ENCODE peak calls at places on chromosomes 4 and X, in ten cellular contexts. B, Y, X, I, Z, D, L, Q, H and O are unnamed samples.

GRCh38 chr4:24236532-24236931 is 346.7 kb upstream of the PPARGC1A start:
- DNase-seq in Z (peak; percentile 34), I (no peak), D (no peak), Y (no peak), B (no peak), L (no peak), H (no peak), Q (no peak), X (no peak), O (no peak)

GRCh38 chr4:104906274-104906673 is 240.4 kb upstream of the TET2 start:
- DNase-seq in D (no peak), B (no peak), I (no peak), L (no peak), Y (no peak), H (no peak), Z (no peak), X (no peak), Q (no peak), O (no peak)

GRCh38 chrX:83508006-83508405 is at the start of gene POU3F4:
- DNase-seq in I (no peak), D (peak; percentile 23), Q (no peak), Y (no peak), L (no peak), H (no peak), B (no peak), Z (no peak), X (no peak), O (no peak)

GRCh38 chrX:130027569-130027968 is 45.1 kb downstream of the BCORL1 start:
- DNase-seq in Z (no peak), B (no peak), H (no peak), Q (no peak), X (no peak), D (no peak), L (no peak), I (no peak), Y (no peak), O (no peak)

GRCh38 chrX:24334473-24334872 is 20.6 kb upstream of the SUPT20HL2 start:
- DNase-seq in Z (peak; percentile 6), Q (no peak), I (no peak), B (peak; percentile 23), X (no peak), Y (no peak), H (no peak), L (no peak), D (no peak), O (no peak)

GRCh38 chrX:13750204-13750603 is 15.7 kb downstream of the OFD1 start:
- DNase-seq in Z (peak; percentile 48), X (no peak), I (no peak), B (peak; percentile 60), Q (no peak), L (no peak), Y (peak; percentile 78), D (peak; percentile 24), H (peak; percentile 20), O (peak; percentile 51)

GRCh38 chr4:17218801-17219200 is 293.1 kb downstream of the QDPR start:
- DNase-seq in L (no peak), H (no peak), Z (no peak), Q (no peak), B (no peak), X (no peak), I (no peak), D (no peak), Y (no peak), O (no peak)

GRCh38 chr4:108301583-108302256 is 133.0 kb upstream of the LEF1 start:
- DNase-seq in Z (no peak), D (no peak), Y (no peak), L (no peak), B (no peak), I (no peak), H (no peak), X (no peak), Q (no peak), O (peak; percentile 44)

GRCh38 chr4:30854566-30854965 is 134.4 kb downstream of the PCDH7 start:
- DNase-seq in X (no peak), L (no peak), Q (no peak), D (no peak), Z (peak; percentile 27), I (no peak), H (no peak), Y (peak; percentile 27), B (no peak), O (no peak)

GRCh38 chrX:120304241-120304640 is 7.0 kb downstream of the TMEM255A start:
- DNase-seq in Z (no peak), B (no peak), X (no peak), D (no peak), Q (no peak), Y (no peak), L (no peak), H (no peak), I (no peak), O (no peak)

GRCh38 chr4:75547647-75548387 is 8.0 kb upstream of the ODAPH start:
- DNase-seq in I (peak; percentile 61), Y (no peak), B (no peak), Z (peak; percentile 24), X (no peak), H (no peak), Q (no peak), L (peak; percentile 16), D (peak; percentile 50), O (no peak)

GRCh38 chr4:152156448-152156847 is 379.4 kb downstream of the FBXW7 start:
- DNase-seq in X (no peak), H (peak; percentile 21), I (no peak), Q (no peak), Z (no peak), L (no peak), D (no peak), B (no peak), Y (no peak), O (no peak)

GRCh38 chr4:6649216-6649615 is 8.7 kb downstream of the MRFAP1 start:
- DNase-seq in Y (no peak), X (no peak), Z (no peak), B (no peak), I (no peak), L (no peak), Q (no peak), D (no peak), H (no peak), O (no peak)

GRCh38 chrX:103329991-103330390 is at the start of gene TCEAL7:
- DNase-seq in D (no peak), Z (peak; percentile 46), X (no peak), Y (no peak), H (peak; percentile 8), Q (no peak), I (peak; percentile 46), B (no peak), L (no peak), O (no peak)

GRCh38 chr4:133062851-133063250 is 86.2 kb upstream of the PCDH10 start:
- DNase-seq in Z (no peak), Y (no peak), Q (no peak), L (no peak), H (no peak), I (no peak), X (no peak), D (no peak), B (no peak), O (no peak)

GRCh38 chrX:136064661-136065043 is 79.4 kb downstream of the SLC9A6 start:
- DNase-seq in X (no peak), L (no peak), I (no peak), H (no peak), Y (no peak), Q (no peak), B (no peak), D (no peak), Z (peak; percentile 12), O (no peak)

GRCh38 chr4:189090174-189090814 is 850.4 kb upstream of the FRG1 start:
- DNase-seq in B (peak; percentile 15), Z (peak; percentile 45), X (no peak), I (no peak), D (no peak), H (no peak), L (no peak), Y (peak; percentile 25), Q (no peak), O (peak; percentile 20)

GRCh38 chr4:13546374-13546854 is 2.1 kb upstream of the NKX3-2 start:
- DNase-seq in Q (no peak), L (no peak), X (no peak), D (no peak), Z (no peak), I (no peak), Y (no peak), B (no peak), H (no peak), O (no peak)

GRCh38 chr4:23476514-23477090 is 413.2 kb downstream of the PPARGC1A start:
- DNase-seq in L (no peak), Z (no peak), Y (peak; percentile 28), D (peak; percentile 13), I (no peak), X (no peak), B (no peak), Q (no peak), H (peak; percentile 44), O (no peak)

GRCh38 chr4:170088686-170089085 is 1.1 kb downstream of the AADAT start:
- DNase-seq in Y (no peak), H (no peak), X (no peak), Q (no peak), I (no peak), L (no peak), D (no peak), Z (no peak), B (no peak), O (peak; percentile 20)
- H3K4me3 ChIP-seq in Y (peak overlapping the region; percentile 86), H (no peak overlapping the region), X (no peak overlapping the region), Q (no peak overlapping the region), I (no peak overlapping the region), L (no peak overlapping the region), D (no peak overlapping the region), Z (no peak overlapping the region), B (no peak overlapping the region), O (peak overlapping the region; percentile 44)

DNA sequence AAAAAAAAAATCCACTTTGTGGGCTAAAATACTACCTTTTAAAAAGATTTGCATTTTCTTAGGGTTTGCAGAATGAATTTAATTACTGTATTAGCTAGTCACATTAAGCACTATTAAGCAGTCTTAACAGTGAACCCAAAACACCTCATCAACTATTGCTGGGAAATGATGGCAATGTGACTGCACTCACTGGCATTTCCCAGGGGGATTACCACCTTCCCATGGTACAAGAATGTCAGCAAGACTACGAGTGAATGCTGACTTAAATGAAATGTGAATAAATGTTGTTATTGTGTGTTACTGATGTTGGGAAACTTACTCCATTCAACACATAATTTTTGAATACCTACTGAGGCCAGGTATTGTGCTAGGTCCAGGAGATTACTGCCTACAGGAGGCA is 10.0 kb upstream of the SLC9B2 start:
- DNase-seq in Z (no peak), I (no peak), X (no peak), D (no peak), Q (no peak), L (no peak), B (no peak), Y (no peak), H (no peak), O (no peak)
- H3K36me3 ChIP-seq in Z (peaks cover 39% of the 10 kb centered on the region), I (peaks cover 12% of the 10 kb centered on the region), X (peaks cover 11% of the 10 kb centered on the region), D (no peaks in the 10 kb centered on the region), Q (no peaks in the 10 kb centered on the region), L (no peaks in the 10 kb centered on the region), B (peaks cover 6% of the 10 kb centered on the region), Y (no peaks in the 10 kb centered on the region), H (peaks cover 7% of the 10 kb centered on the region), O (peaks cover 22% of the 10 kb centered on the region)

GRCh38 chr4:48131736-48132135 is 2.3 kb downstream of the TXK start:
- DNase-seq in L (no peak), H (no peak), I (no peak), Y (peak; percentile 1), X (no peak), Z (no peak), Q (no peak), B (no peak), D (no peak), O (no peak)
- H3K4me1 ChIP-seq in L (peaks cover 5% of the 10 kb centered on the region), H (peaks cover 7% of the 10 kb centered on the region), I (no peaks in the 10 kb centered on the region), Y (peaks cover 29% of the 10 kb centered on the region), X (peaks cover 62% of the 10 kb centered on the region), Z (peaks cover 3% of the 10 kb centered on the region), Q (peaks cover 6% of the 10 kb centered on the region), B (peaks cover 17% of the 10 kb centered on the region), D (peaks cover 25% of the 10 kb centered on the region), O (peaks cover 4% of the 10 kb centered on the region)

GRCh38 chrX:78517124-78517523 is 142.0 kb downstream of the RTL3 start:
- DNase-seq in Y (peak; percentile 80), Z (no peak), Q (no peak), B (peak; percentile 43), L (no peak), X (peak; percentile 47), D (no peak), H (peak; percentile 18), I (no peak), O (no peak)
- H3K4me3 ChIP-seq in Y (no peak overlapping the region), Z (no peak overlapping the region), Q (no peak overlapping the region), B (no peak overlapping the region), L (no peak overlapping the region), X (no peak overlapping the region), D (no peak overlapping the region), H (no peak overlapping the region), I (no peak overlapping the region), O (no peak overlapping the region)